ENCODE peak calls at places on chromosome 14, in five cellular contexts. U is right lobe of liver, N is transverse colon, O is ovary, D is lower leg skin. L is an unnamed sample.

GRCh38 chr14:85934123-85934885 is 404.4 kb downstream of the FLRT2 start:
- DNase-seq in U (no peak), N (peak), O (peak), D (no peak), L (no peak)

GRCh38 chr14:104683653-104684448 is 5.6 kb upstream of the INF2 start:
- DNase-seq in U (no peak), N (no peak), O (no peak), D (no peak), L (no peak)

GRCh38 chr14:58141893-58142292 is 10.1 kb downstream of the ARMH4 start:
- DNase-seq in U (no peak), N (no peak), O (no peak), D (no peak), L (no peak)

GRCh38 chr14:61749264-61749663 is 13.0 kb upstream of the SNAPC1 start:
- DNase-seq in U (no peak), N (no peak), O (no peak), D (no peak), L (no peak)

GRCh38 chr14:102020058-102020971 is 55.9 kb downstream of the DYNC1H1 start:
- DNase-seq in U (no peak), N (no peak), O (no peak), D (no peak), L (no peak)

GRCh38 chr14:32020882-32021281 is 56.2 kb upstream of the ARHGAP5 start:
- DNase-seq in U (no peak), N (no peak), O (no peak), D (no peak), L (no peak)

GRCh38 chr14:104985675-104986486 is at the start of gene CLBA1:
- DNase-seq in U (peak), N (peak), O (peak), D (peak), L (peak)

GRCh38 chr14:65222434-65222833 is 120.1 kb upstream of the MAX start:
- DNase-seq in U (no peak), N (peak), O (peak), D (no peak), L (peak)

GRCh38 chr14:63956326-63956725 is 103.5 kb downstream of the SYNE2 start:
- DNase-seq in U (no peak), N (no peak), O (no peak), D (no peak), L (no peak)

GRCh38 chr14:64821651-64822050 is 58.1 kb downstream of the SPTB start:
- DNase-seq in U (no peak), N (no peak), O (no peak), D (no peak), L (no peak)

GRCh38 chr14:74133833-74134481 is 49.2 kb downstream of the LIN52 start:
- DNase-seq in U (no peak), N (no peak), O (no peak), D (no peak), L (no peak)

GRCh38 chr14:55869397-55870049 is 248.7 kb upstream of the PELI2 start:
- DNase-seq in U (no peak), N (no peak), O (no peak), D (no peak), L (no peak)

GRCh38 chr14:63394856-63395255 is 76.1 kb upstream of the GPHB5 start:
- DNase-seq in U (no peak), N (no peak), O (no peak), D (no peak), L (no peak)

GRCh38 chr14:77220246-77221017 is 38.8 kb downstream of the TMEM63C start:
- DNase-seq in U (no peak), N (no peak), O (no peak), D (no peak), L (peak)

GRCh38 chr14:26596722-26597030 is 1.2 kb downstream of the NOVA1 start:
- DNase-seq in U (no peak), N (peak), O (peak), D (no peak), L (peak)

GRCh38 chr14:99382781-99383456 is 97.7 kb downstream of the SETD3 start:
- DNase-seq in U (no peak), N (no peak), O (no peak), D (no peak), L (no peak)

GRCh38 chr14:76181546-76181945 is 29.8 kb downstream of the GPATCH2L start:
- DNase-seq in U (no peak), N (no peak), O (no peak), D (no peak), L (no peak)
- TF ChIP-seq CTCF in U (no peak), N (no peak), O (no peak), D (no peak), L (peak)

GRCh38 chr14:51730674-51731073 is 79.0 kb downstream of the FRMD6 start:
- DNase-seq in U (no peak), N (no peak), O (no peak), D (no peak), L (no peak)
- H3K4me3 ChIP-seq in U (no peak), N (no peak), O (no peak), D (no peak), L (no peak)

DNA sequence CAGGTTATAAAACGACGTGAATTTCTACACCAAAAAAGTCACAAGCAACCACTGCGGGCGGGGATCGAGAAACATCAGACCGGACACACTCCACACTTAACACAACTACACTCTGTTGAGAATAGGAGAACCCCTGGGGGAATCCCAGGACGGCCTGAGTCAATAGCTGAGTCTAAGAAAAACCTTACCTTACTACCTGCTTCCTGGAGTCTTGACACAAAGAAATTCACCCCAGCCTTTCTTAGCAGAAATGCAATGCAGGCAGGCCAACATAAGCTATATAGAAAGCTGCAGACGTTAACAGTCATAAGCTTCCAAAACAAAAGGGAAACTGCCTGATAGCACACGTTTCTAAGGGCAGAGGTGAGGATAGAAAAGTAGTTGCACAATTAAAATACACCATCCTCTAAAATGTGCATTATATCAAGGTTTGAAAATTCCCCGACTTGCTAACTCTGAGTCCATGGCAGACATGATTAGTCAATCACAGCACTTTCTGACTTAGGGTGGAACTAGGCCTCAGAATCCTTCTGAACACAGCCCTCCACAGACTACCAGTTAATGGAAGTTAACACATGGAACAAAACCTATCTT is 68.0 kb downstream of the CCDC88C start:
- DNase-seq in U (no peak), N (no peak), O (no peak), D (no peak), L (no peak)
- TF ChIP-seq POLR2A in U (no peak), N (no peak), O (no peak), D (no peak), L (no peak)

GRCh38 chr14:76080009-76080408 is 71.7 kb upstream of the GPATCH2L start:
- DNase-seq in U (no peak), N (no peak), O (no peak), D (no peak), L (no peak)

GRCh38 chr14:76081642-76082041 is 70.1 kb upstream of the GPATCH2L start:
- DNase-seq in U (no peak), N (no peak), O (no peak), D (no peak), L (no peak)

GRCh38 chr14:76077340-76077739 is 74.4 kb upstream of the GPATCH2L start:
- DNase-seq in U (no peak), N (no peak), O (no peak), D (no peak), L (no peak)

GRCh38 chr14:76080471-76080870 is 71.3 kb upstream of the GPATCH2L start:
- DNase-seq in U (no peak), N (no peak), O (no peak), D (no peak), L (no peak)

GRCh38 chr14:76078501-76078900 is 73.2 kb upstream of the GPATCH2L start:
- DNase-seq in U (no peak), N (no peak), O (no peak), D (no peak), L (no peak)
- TF ChIP-seq CTCF in U (no peak), N (no peak), O (no peak), D (no peak), L (no peak)

DNA sequence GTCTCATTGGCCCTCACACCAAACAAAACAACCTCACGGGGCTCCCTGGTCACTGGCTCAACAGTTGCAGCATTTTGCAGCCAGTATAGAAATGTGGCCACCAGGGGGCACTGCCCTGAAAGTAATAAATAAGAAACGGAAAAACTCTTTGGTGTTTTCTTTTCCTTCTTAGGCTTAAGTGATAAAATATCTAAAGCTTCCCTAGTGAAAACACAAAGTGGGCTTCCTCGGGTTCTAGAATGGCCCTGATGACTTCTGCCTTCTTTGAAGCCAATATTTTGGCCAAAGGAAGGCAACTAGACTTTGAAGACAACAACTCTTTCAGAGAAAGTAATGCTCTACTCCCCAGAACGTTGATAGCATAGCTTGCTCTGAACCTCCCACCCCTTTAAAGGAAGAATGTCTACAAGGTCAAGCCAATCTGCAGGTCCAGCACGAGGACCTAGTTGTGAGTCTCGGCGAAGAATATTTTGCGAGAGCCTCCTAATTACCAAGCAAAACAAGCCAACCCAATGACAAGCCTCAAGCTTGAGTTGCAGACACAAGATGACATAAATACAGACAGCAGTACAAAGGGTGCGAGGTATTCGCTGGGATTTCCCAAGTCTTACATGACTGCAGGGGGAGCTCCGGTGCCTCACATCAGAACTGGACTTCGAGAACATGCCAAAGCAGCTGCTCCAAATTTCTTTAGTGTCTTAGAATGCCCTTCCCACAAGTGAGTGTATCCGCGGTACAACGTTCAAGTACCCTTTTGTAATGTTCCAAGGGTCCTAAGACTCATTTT is 2.6 kb downstream of the ITPK1 start:
- DNase-seq in U (peak), N (peak), O (peak), D (peak), L (peak)
- H3K4me3 ChIP-seq in U (peak), N (peak), O (peak), D (no peak), L (peak)

GRCh38 chr14:80536456-80536855 is 325.2 kb upstream of the DIO2 start:
- DNase-seq in U (no peak), N (no peak), O (no peak), D (no peak), L (no peak)

GRCh38 chr14:80538633-80539375 is 327.5 kb upstream of the DIO2 start:
- DNase-seq in U (no peak), N (no peak), O (no peak), D (no peak), L (no peak)

DNA sequence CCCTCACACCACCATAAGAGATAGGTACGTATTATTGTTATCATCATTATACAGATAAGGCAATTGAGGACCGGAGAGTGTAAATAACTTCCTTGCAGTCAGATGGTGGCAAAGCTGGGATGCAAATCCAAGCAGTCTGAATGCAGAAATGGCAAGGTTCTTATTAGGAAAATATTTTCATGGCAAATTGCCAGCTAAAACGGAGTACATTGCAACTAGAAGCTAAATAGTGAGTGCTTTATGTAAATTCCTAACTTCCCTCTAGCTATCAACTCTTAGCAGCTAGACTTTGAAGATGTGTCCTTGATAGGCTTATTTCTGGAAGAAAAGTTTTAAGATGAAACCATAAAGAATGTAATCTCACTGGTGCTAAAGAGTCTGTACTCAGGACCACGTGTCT is 323.9 kb upstream of the DIO2 start:
- DNase-seq in U (no peak), N (no peak), O (no peak), D (no peak), L (no peak)
- TF ChIP-seq POLR2A in U (no peak), N (no peak), O (no peak), D (no peak), L (no peak)

DNA sequence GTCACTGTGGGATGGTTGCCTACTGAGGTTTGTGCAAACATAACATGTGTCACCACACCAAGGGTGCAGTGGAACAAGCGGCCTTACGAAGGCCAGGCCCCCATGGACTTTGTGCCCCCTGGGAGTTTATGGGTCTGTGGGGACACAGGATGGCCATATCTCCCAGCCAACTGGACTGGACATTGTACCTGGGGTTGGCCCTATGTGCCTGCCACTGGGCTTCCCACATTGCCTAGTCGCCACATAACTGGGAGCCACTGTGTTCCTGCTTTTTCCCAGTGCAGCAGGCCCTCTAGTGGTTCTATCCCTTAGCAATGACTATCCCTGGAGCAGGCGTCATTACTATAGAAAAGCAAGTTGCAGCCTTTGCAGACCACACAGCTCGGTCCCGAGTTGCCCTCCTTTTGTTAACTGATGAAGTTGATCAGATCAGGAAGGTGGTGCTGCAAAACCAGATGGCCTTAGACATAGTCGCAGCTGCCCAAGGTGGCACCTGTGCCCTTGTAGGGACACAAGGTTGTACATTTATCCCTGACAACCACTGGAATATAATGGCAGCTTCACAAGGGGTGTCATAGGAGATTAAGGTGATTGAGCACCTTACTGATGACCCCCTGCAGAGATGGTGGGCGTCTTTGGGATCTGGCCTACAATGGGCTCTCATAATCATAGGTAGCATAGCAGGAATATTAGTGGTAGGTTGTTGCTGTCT is 15.2 kb upstream of the RNASE12 start:
- DNase-seq in U (peak), N (peak), O (no peak), D (no peak), L (peak)
- TF ChIP-seq CTCF in U (peak), N (peak), O (no peak), D (no peak), L (peak)

DNA sequence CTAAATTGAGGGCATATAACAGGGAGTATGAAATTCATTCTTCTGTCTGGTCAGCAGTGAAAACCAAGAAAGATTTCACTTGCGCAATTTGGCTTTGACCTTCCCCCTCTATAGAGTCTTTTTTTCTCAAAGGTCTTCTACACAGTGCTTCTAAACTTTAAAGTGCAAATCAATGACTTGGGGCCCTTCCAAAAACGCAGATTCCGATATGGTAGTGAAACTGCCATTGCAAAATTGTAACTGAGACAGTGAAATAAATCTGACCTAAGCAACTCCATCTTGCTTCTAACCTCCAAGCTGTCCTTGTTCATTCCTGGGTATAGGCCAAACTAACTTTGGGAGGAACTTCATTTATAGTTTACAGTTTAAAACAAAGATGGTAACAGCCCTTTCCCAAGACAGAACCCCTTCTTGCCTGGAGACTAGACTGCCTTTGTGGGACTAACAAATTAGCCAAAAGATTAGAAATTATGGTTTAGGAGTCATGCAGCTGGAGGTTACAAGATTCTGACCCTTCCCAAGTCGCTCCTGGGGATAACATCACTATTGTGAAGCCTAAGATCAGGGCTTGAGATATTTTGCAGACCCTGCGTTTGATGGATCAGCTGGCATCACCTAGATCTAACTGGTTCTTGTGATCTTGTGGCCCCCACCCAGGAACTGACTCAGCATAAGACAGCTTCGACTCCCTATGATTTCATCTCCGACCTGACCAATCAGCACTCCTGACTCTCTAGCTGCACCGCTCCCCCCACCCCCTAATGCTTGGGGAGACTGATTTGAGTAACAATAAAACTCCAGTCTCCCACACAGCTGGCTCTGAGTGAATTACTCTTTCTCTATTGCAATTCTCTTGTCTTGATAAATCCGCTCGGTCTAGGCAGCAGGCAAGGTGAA is 5.0 kb downstream of the SLC25A21 start:
- DNase-seq in U (no peak), N (no peak), O (no peak), D (no peak), L (peak)
- H3K4me3 ChIP-seq in U (no peak), N (no peak), O (no peak), D (no peak), L (no peak)

GRCh38 chr14:95529242-95529641 is 5.6 kb upstream of the GLRX5 start:
- DNase-seq in U (no peak), N (no peak), O (no peak), D (no peak), L (no peak)

GRCh38 chr14:95524706-95525512 is 8.5 kb upstream of the SYNE3 start:
- DNase-seq in U (peak), N (no peak), O (no peak), D (no peak), L (no peak)

GRCh38 chr14:95527392-95528002 is 7.4 kb upstream of the GLRX5 start:
- DNase-seq in U (no peak), N (peak), O (peak), D (peak), L (peak)

GRCh38 chr14:95525999-95526398 is 8.9 kb upstream of the GLRX5 start:
- DNase-seq in U (no peak), N (no peak), O (no peak), D (no peak), L (no peak)

GRCh38 chr14:95526483-95527391 is 8.1 kb upstream of the GLRX5 start:
- DNase-seq in U (no peak), N (no peak), O (no peak), D (no peak), L (no peak)
- TF ChIP-seq POLR2A in U (no peak), N (no peak), O (no peak), D (no peak), L (no peak)

DNA sequence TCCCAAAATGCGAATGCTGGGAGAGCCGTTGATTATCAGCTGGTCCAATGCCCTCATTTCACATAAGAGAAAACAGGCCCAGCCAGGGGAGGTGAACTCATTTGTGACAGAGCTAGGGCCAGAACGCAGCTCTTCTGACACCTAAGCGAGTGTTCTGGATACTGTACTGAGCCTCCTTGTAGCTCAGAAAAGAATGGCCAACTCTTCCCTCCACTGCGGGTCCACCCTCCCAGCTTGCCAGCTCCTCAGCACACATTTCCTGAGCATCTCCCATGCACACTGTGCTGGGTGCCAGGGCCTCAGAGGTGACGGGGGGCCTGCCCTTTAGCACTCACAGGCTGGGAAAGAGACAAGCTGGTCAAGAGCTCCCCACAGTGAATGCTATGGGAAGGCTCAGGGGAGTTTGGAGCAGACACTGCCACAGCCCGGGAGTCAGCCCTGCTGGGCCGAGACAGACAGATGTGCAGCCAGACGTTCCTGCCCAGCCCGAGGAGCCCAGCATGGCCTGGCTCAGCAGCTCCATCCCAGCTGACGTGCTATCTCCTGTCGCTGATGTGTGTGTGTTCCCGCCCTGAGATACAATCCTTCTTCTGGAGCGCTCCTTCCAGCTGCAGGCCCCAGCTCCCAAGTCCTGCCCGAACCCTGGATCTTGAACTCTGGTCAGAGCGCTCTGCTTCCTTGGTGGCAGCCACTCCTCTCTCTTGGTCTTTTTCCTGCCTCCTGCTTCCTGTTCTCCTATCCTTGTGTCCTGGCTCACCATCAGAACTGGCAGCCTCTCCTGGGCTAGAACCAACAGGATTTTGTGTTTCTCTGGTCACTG is 3.6 kb downstream of the CMTM5 start:
- DNase-seq in U (no peak), N (no peak), O (no peak), D (no peak), L (no peak)
- TF ChIP-seq CTCF in U (no peak), N (no peak), O (no peak), D (no peak), L (no peak)

L was measured in testis.